ENCODE peak calls at places on chromosome 5, in seven cellular contexts. One of them, this sample, is unnamed.

GRCh38 chr5:139131062-139131856 is 66.9 kb downstream of the SIL1 start:
- DNase-seq in neuronal stem cell: no peak
- DNase-seq in MCF 10A: no peak
- DNase-seq in HuH-7: no peak
- DNase-seq in H4: no peak
- DNase-seq in hypothalamus: peak
- DNase-seq in HCT116: no peak
- DNase-seq in this sample: no peak

GRCh38 chr5:181008136-181008535 is 19.5 kb downstream of the BTNL3 start:
- DNase-seq in neuronal stem cell: no peak
- DNase-seq in MCF 10A: no peak
- DNase-seq in HuH-7: no peak
- DNase-seq in H4: no peak
- DNase-seq in hypothalamus: no peak
- DNase-seq in HCT116: no peak
- DNase-seq in this sample: no peak

GRCh38 chr5:149998281-149998680 is 2.2 kb downstream of the TIGD6 start:
- DNase-seq in neuronal stem cell: no peak
- DNase-seq in MCF 10A: no peak
- DNase-seq in HuH-7: no peak
- DNase-seq in H4: no peak
- DNase-seq in hypothalamus: no peak
- DNase-seq in HCT116: no peak
- DNase-seq in this sample: no peak

GRCh38 chr5:156411131-156411727 is 84.3 kb downstream of the SGCD start:
- DNase-seq in neuronal stem cell: no peak
- DNase-seq in MCF 10A: peak
- DNase-seq in HuH-7: no peak
- DNase-seq in H4: no peak
- DNase-seq in hypothalamus: no peak
- DNase-seq in HCT116: no peak
- DNase-seq in this sample: no peak

GRCh38 chr5:134139891-134140469 is 25.5 kb downstream of the TCF7 start:
- DNase-seq in neuronal stem cell: no peak
- DNase-seq in MCF 10A: no peak
- DNase-seq in HuH-7: no peak
- DNase-seq in H4: no peak
- DNase-seq in hypothalamus: no peak
- DNase-seq in HCT116: no peak
- DNase-seq in this sample: no peak

GRCh38 chr5:96439477-96440184 is 6.6 kb upstream of the PCSK1 start:
- DNase-seq in neuronal stem cell: no peak
- DNase-seq in MCF 10A: no peak
- DNase-seq in HuH-7: no peak
- DNase-seq in H4: no peak
- DNase-seq in hypothalamus: no peak
- DNase-seq in HCT116: no peak
- DNase-seq in this sample: no peak

GRCh38 chr5:170338933-170339779 is 41.6 kb upstream of the LCP2 start:
- DNase-seq in neuronal stem cell: no peak
- DNase-seq in MCF 10A: peak
- DNase-seq in HuH-7: no peak
- DNase-seq in H4: no peak
- DNase-seq in hypothalamus: no peak
- DNase-seq in HCT116: peak
- DNase-seq in this sample: peak

GRCh38 chr5:88882321-88883038 is 504 bp downstream of the MEF2C start:
- DNase-seq in neuronal stem cell: no peak
- DNase-seq in MCF 10A: no peak
- DNase-seq in HuH-7: no peak
- DNase-seq in H4: no peak
- DNase-seq in hypothalamus: no peak
- DNase-seq in HCT116: no peak
- DNase-seq in this sample: peak

GRCh38 chr5:83947763-83948162 is 227.1 kb upstream of the HAPLN1 start:
- DNase-seq in neuronal stem cell: no peak
- DNase-seq in MCF 10A: no peak
- DNase-seq in HuH-7: no peak
- DNase-seq in H4: no peak
- DNase-seq in hypothalamus: no peak
- DNase-seq in HCT116: no peak
- DNase-seq in this sample: no peak